ENCODE peak calls at places on chromosomes 16 and 17, in five cellular contexts. P, R, I, C and B are unnamed samples.
A peak's percentile ranks its signal among the peaks of the same experiment; 100 is the strongest.

GRCh38 chr17:44636562-44636961 is 19.7 kb upstream of the MEIOC start:
- DNase-seq in R (no peak), P (peak; percentile 70), I (peak; percentile 30), C (peak; percentile 73), B (no peak)

GRCh38 chr16:70457446-70457845 is 3.1 kb downstream of the FCSK start:
- DNase-seq in I (no peak), C (no peak), P (no peak), R (no peak), B (no peak)

GRCh38 chr16:31200821-31201510 is 1.6 kb downstream of the PYCARD start:
- DNase-seq in C (peak; percentile 41), P (peak; percentile 60), I (no peak), R (no peak), B (no peak)

GRCh38 chr16:88067530-88068411 is 116.5 kb downstream of the BANP start:
- DNase-seq in R (no peak), C (no peak), P (no peak), I (no peak), B (no peak)

GRCh38 chr17:27276653-27277156 is 17.2 kb upstream of the WSB1 start:
- DNase-seq in R (no peak), C (no peak), I (peak; percentile 81), P (no peak), B (no peak)

GRCh38 chr16:19907161-19907992 is 22.7 kb upstream of the GPRC5B start:
- DNase-seq in P (peak; percentile 73), I (peak; percentile 89), R (peak; percentile 79), C (peak; percentile 71), B (peak; percentile 65)

GRCh38 chr17:5619088-5619740 is 34.9 kb upstream of the NLRP1 start:
- DNase-seq in I (no peak), R (no peak), C (no peak), P (no peak), B (no peak)

GRCh38 chr17:28467456-28468025 is 5.9 kb upstream of the SLC13A2 start:
- DNase-seq in R (no peak), P (peak; percentile 56), I (no peak), C (peak; percentile 68), B (no peak)

GRCh38 chr17:42653179-42654124 is 5.6 kb upstream of the TUBG2 start:
- DNase-seq in C (peak; percentile 75), R (no peak), P (peak; percentile 73), I (peak; percentile 59), B (no peak)

GRCh38 chr17:73643846-73644144 is 450 bp downstream of the SDK2 start:
- DNase-seq in I (peak; percentile 58), C (no peak), R (no peak), P (no peak), B (no peak)

GRCh38 chr16:85421338-85422123 is 191.6 kb upstream of the GSE1 start:
- DNase-seq in C (no peak), I (no peak), P (no peak), R (no peak), B (peak; percentile 15)

DNA sequence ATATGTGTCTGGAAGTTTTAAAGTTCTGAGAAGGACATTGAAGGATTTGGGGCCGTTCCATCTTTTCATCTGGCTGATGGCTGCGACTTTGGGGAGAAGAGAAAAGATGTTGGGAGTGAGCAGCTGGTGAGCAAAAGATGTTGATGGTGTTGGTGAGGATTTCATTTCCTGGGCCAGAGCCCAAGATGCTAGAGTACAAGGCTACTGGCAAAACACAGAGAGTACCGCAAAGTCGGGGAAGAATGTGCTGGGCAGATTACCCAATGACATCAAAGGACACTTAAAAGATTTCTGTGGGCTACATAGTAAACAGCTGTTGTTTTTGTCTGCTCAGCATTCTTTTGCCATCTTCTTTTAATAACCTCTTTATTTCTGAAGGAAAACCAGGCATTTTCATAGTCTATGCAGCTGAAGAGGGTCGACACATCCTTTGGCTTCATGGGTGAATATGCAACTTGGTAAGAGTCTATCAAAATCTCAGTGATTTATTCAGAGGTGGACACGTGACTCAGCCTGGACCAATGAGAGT is 49.5 kb upstream of the GAS7 start:
- DNase-seq in R (no peak), C (no peak), I (no peak), P (no peak), B (no peak)
- H3K4me3 ChIP-seq in R (no peak overlapping the region), C (peak overlapping the region; percentile 10), I (no peak overlapping the region), P (no peak overlapping the region), B (no peak overlapping the region)

GRCh38 chr17:64775701-64776570 is 113.8 kb upstream of the SMURF2 start:
- DNase-seq in I (no peak), P (no peak), R (no peak), C (no peak), B (no peak)

GRCh38 chr17:64779344-64780095 is 117.4 kb upstream of the SMURF2 start:
- DNase-seq in I (peak; percentile 41), C (no peak), P (no peak), R (no peak), B (peak; percentile 32)

GRCh38 chr17:64778102-64778366 is 115.9 kb upstream of the SMURF2 start:
- DNase-seq in C (no peak), I (no peak), R (no peak), P (no peak), B (no peak)

GRCh38 chr17:64778367-64779290 is 116.5 kb upstream of the SMURF2 start:
- DNase-seq in C (no peak), R (peak; percentile 45), I (peak; percentile 64), P (no peak), B (no peak)

GRCh38 chr17:64777413-64778101 is 115.5 kb upstream of the SMURF2 start:
- DNase-seq in P (no peak), I (peak; percentile 57), R (no peak), C (no peak), B (peak; percentile 56)
- H3K4me3 ChIP-seq in P (no peak overlapping the region), I (peak overlapping the region; percentile 29), R (peak overlapping the region; percentile 61), C (peak overlapping the region; percentile 56), B (peak overlapping the region; percentile 65)

DNA sequence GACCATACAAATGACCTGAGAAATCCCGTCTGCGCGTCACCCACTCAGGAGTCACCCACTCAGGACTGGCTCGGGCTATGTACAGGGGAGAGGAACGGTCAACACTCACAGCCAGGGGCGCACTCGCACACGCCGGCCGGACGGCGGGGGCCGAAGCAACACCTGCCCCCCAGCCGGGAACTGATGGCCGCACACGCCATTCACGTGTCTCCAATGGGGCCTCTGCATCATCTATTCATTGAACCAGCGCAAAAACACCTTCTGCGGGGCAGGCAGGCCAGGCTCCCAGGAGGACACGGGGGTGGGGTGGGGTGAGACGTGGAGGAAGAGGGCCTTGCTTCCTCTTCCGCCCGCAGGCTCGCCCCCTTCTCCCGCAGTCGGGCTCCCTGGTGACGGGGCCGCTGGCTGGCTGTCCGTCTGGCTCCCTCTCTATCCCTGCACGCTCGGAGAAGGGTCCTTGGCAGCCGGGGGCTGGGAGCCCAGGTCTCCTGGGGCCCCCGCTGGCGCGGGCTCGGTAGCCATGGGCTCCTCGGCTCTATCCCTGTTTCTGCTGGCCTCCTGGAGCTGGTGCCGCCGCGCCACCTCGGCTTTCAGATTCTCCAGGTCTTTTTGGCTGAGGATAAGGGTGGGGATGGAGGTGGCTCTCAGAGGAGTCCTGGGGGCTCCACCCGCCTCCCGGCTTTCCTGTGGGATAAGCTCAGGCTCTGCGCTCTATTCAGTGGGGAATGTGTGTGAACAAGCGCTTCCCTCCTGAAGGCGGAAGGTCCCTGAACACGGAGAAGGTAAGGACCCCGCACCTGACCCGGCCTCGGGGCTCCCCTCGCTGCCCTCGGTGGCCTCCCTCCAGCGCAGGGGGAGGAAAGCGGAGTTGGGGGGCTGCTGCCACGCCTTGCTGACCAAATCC is 21.1 kb downstream of the CLUH start:
- DNase-seq in P (no peak), I (no peak), R (no peak), C (no peak), B (no peak)
- H3K4me3 ChIP-seq in P (no peak overlapping the region), I (no peak overlapping the region), R (no peak overlapping the region), C (no peak overlapping the region), B (peak overlapping the region; percentile 14)

GRCh38 chr17:56174421-56174820 is 21.1 kb downstream of the ANKFN1 start:
- DNase-seq in I (no peak), C (peak; percentile 4), P (no peak), R (no peak), B (no peak)
- H3K4me3 ChIP-seq in I (no peak overlapping the region), C (no peak overlapping the region), P (no peak overlapping the region), R (no peak overlapping the region), B (no peak overlapping the region)

GRCh38 chr17:1482686-1483445 is 9.6 kb downstream of the MYO1C start:
- DNase-seq in C (no peak), P (no peak), R (no peak), I (no peak), B (no peak)

GRCh38 chr17:1484586-1485310 is 7.7 kb downstream of the MYO1C start:
- DNase-seq in C (peak; percentile 81), I (peak; percentile 80), R (peak; percentile 69), P (peak; percentile 52), B (no peak)

GRCh38 chr17:1485311-1485747 is 7.2 kb downstream of the MYO1C start:
- DNase-seq in P (peak; percentile 41), I (peak; percentile 87), C (peak; percentile 64), R (peak; percentile 39), B (no peak)

GRCh38 chr17:1485748-1486376 is 6.6 kb downstream of the MYO1C start:
- DNase-seq in R (peak; percentile 73), I (peak; percentile 41), C (peak; percentile 86), P (peak; percentile 64), B (no peak)

GRCh38 chr17:1484060-1484535 is 8.4 kb downstream of the MYO1C start:
- DNase-seq in C (no peak), P (no peak), R (no peak), I (no peak), B (no peak)
- H3K4me3 ChIP-seq in C (peak overlapping the region; percentile 85), P (peak overlapping the region; percentile 70), R (peak overlapping the region; percentile 68), I (no peak overlapping the region), B (no peak overlapping the region)

DNA sequence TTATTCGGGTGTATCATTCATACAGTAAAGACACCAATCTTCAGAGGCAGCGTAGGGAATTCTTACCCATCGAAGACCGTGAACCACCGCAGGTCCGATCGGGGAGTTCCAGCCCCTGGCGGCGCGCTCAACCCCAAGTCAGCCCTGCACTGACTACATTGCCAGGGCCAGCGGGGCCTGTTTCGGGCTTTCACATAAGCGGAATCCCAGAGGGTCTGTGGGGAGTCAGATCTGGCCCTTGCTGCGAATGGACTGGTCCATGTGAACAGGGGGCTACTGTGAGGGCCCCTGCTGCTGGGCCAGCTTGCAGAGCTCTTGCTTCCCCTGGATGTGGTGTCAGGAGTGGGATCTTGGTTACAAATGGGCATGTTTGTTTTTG is 7.6 kb downstream of the PDE6G start:
- DNase-seq in P (no peak), I (no peak), C (no peak), R (no peak), B (no peak)
- H3K4me3 ChIP-seq in P (no peak overlapping the region), I (no peak overlapping the region), C (no peak overlapping the region), R (no peak overlapping the region), B (no peak overlapping the region)